ENCODE peak calls at places on chromosomes 6 and 20, in nine cellular contexts. Q is foreskin fibroblast, Y is bronchial epithelial cell, N is tibial artery, A is ovary, U is IMR-90, P is GM23338, R is fibroblast of lung, E is HFF-Myc. Z is an unnamed sample.

GRCh38 chr6:1679691-1680068 is 70.0 kb downstream of the FOXC1 start:
- DNase-seq in R (peak), U (no peak), N (no peak), A (no peak), Y (no peak), E (no peak), P (no peak), Q (no peak), Z (no peak)

GRCh38 chr20:52179331-52180166 is 12.0 kb downstream of the ZFP64 start:
- DNase-seq in P (no peak), R (no peak), Y (no peak), A (no peak), E (no peak), U (no peak), Q (no peak), N (no peak), Z (no peak)

GRCh38 chr20:61127311-61128044 is 124.6 kb upstream of the CDH4 start:
- DNase-seq in N (no peak), A (no peak), Y (peak), E (peak), U (peak), Q (peak), P (no peak), R (peak), Z (no peak)

GRCh38 chr6:123352705-123353104 is 284.0 kb downstream of the TRDN start:
- DNase-seq in Q (no peak), P (no peak), E (no peak), Y (no peak), A (no peak), N (no peak), U (no peak), R (no peak), Z (no peak)

GRCh38 chr6:166989427-166990034 is 9.7 kb upstream of the CEP43 start:
- DNase-seq in A (no peak), N (no peak), U (peak), P (peak), E (no peak), Q (peak), Y (peak), R (peak), Z (no peak)

GRCh38 chr6:29943053-29943966 is 978 bp downstream of the HLA-A start:
- DNase-seq in U (no peak), E (no peak), Y (peak), P (peak), N (no peak), R (no peak), A (peak), Q (peak), Z (no peak)

GRCh38 chr6:11648436-11648775 is 110.9 kb downstream of the TMEM170B start:
- DNase-seq in N (no peak), Q (no peak), A (no peak), U (no peak), P (no peak), Y (no peak), E (no peak), R (no peak), Z (no peak)

GRCh38 chr20:363319-364078 is 16.6 kb downstream of the NRSN2 start:
- DNase-seq in R (no peak), E (no peak), Q (peak), P (no peak), N (no peak), A (no peak), U (peak), Y (peak), Z (no peak)

GRCh38 chr6:121093928-121094327 is 240.4 kb downstream of the TBC1D32 start:
- DNase-seq in P (no peak), Q (peak), N (no peak), Y (peak), E (no peak), U (peak), A (no peak), R (peak), Z (no peak)

GRCh38 chr6:147774856-147775255 is 266.4 kb downstream of the SAMD5 start:
- DNase-seq in Q (no peak), P (peak), E (no peak), R (no peak), A (no peak), N (no peak), U (no peak), Y (no peak), Z (no peak)

GRCh38 chr20:50516180-50516934 is 6.2 kb downstream of the PTPN1 start:
- DNase-seq in R (no peak), A (no peak), Q (no peak), U (no peak), Y (no peak), P (no peak), N (no peak), E (no peak), Z (no peak)

GRCh38 chr20:38833857-38834164 is 28.3 kb downstream of the PPP1R16B start:
- DNase-seq in R (no peak), P (no peak), A (no peak), U (no peak), N (no peak), Y (no peak), Q (no peak), E (no peak), Z (no peak)

GRCh38 chr20:8228315-8228714 is 96.2 kb downstream of the PLCB1 start:
- DNase-seq in N (no peak), U (no peak), A (no peak), E (no peak), P (no peak), Q (no peak), R (no peak), Y (no peak), Z (no peak)

GRCh38 chr20:4371623-4372246 is 350.0 kb upstream of the PRND start:
- DNase-seq in Q (no peak), P (no peak), A (no peak), U (no peak), Y (no peak), E (no peak), N (no peak), R (no peak), Z (no peak)

GRCh38 chr6:129645371-129646139 is 64.4 kb downstream of the ARHGAP18 start:
- DNase-seq in Y (peak), U (no peak), E (no peak), P (no peak), A (no peak), R (peak), N (no peak), Q (peak), Z (no peak)

GRCh38 chr20:37379967-37380828 is 34.3 kb downstream of the SRC start:
- DNase-seq in E (no peak), N (no peak), R (peak), A (peak), Q (peak), Y (peak), U (peak), P (no peak), Z (no peak)

GRCh38 chr6:96775727-96776400 is 61.4 kb downstream of the GPR63 start:
- DNase-seq in N (no peak), Y (no peak), R (no peak), U (no peak), A (no peak), E (no peak), Q (no peak), P (no peak), Z (no peak)

GRCh38 chr20:23419995-23420901 is 1.0 kb downstream of the NAPB start:
- DNase-seq in A (peak), Y (peak), N (peak), U (peak), Q (peak), P (peak), R (peak), E (no peak), Z (peak)

GRCh38 chr20:35698298-35699126 is 640 bp downstream of the NFS1 start:
- DNase-seq in Q (peak), E (no peak), N (no peak), R (peak), U (no peak), A (no peak), P (peak), Y (no peak), Z (no peak)

GRCh38 chr20:25481918-25482253 is 74.4 kb downstream of the GINS1 start:
- DNase-seq in E (no peak), A (no peak), P (no peak), Y (no peak), U (no peak), Q (no peak), R (no peak), N (no peak), Z (no peak)

GRCh38 chr6:44645276-44645675 is 257.8 kb downstream of the CDC5L start:
- DNase-seq in A (no peak), P (peak), Y (no peak), R (no peak), E (no peak), Q (no peak), U (no peak), N (no peak), Z (no peak)

GRCh38 chr20:22382742-22383141 is 201.6 kb downstream of the FOXA2 start:
- DNase-seq in Q (no peak), P (no peak), N (no peak), Y (peak), U (no peak), R (no peak), E (no peak), A (no peak), Z (no peak)

GRCh38 chr20:53738945-53739798 is 145.5 kb upstream of the ZNF217 start:
- DNase-seq in Q (no peak), Y (peak), E (no peak), U (no peak), R (peak), N (no peak), P (no peak), A (no peak), Z (no peak)

GRCh38 chr20:1807394-1807793 is 87.8 kb upstream of the SIRPA start:
- DNase-seq in Y (no peak), E (no peak), Q (no peak), P (no peak), A (no peak), R (no peak), N (no peak), U (no peak), Z (no peak)

GRCh38 chr6:30707281-30707850 is 9.7 kb downstream of the MDC1 start:
- DNase-seq in U (no peak), Q (no peak), E (no peak), Y (peak), N (no peak), R (no peak), P (no peak), A (no peak), Z (no peak)

GRCh38 chr6:11054722-11055121 is 10.6 kb upstream of the ELOVL2 start:
- DNase-seq in A (no peak), U (peak), Q (no peak), Y (no peak), E (no peak), P (no peak), N (no peak), R (peak), Z (no peak)

GRCh38 chr6:109628158-109629000 is 62.6 kb downstream of the AK9 start:
- DNase-seq in R (no peak), E (no peak), Q (no peak), P (no peak), U (no peak), A (no peak), N (no peak), Y (no peak), Z (no peak)

GRCh38 chr20:32017711-32018251 is 7.5 kb downstream of the CCM2L start:
- DNase-seq in N (no peak), E (no peak), Y (peak), Q (no peak), U (no peak), R (no peak), P (peak), A (no peak), Z (no peak)

GRCh38 chr6:30615958-30616810 is 859 bp downstream of the PPP1R10 start:
- DNase-seq in N (no peak), U (no peak), Y (no peak), P (peak), R (peak), E (no peak), Q (no peak), A (no peak), Z (no peak)

GRCh38 chr20:63942250-63943006 is 13.8 kb downstream of the UCKL1 start:
- DNase-seq in P (peak), N (peak), R (peak), E (no peak), A (no peak), Q (peak), U (peak), Y (peak), Z (peak)

GRCh38 chr6:133184798-133185380 is 56.3 kb upstream of the EYA4 start:
- DNase-seq in A (no peak), Y (peak), Q (peak), E (no peak), U (peak), P (peak), N (no peak), R (peak), Z (no peak)

GRCh38 chr6:111759836-111760785 is 113.1 kb downstream of the FYN start:
- DNase-seq in U (peak), E (no peak), N (no peak), P (peak), Y (peak), A (no peak), Q (peak), R (peak), Z (no peak)

GRCh38 chr6:124798942-124799496 is 163.2 kb upstream of the RNF217 start:
- DNase-seq in P (no peak), U (no peak), A (no peak), Y (no peak), N (no peak), R (no peak), Q (peak), E (no peak), Z (no peak)

GRCh38 chr6:125307964-125308615 is 6.3 kb upstream of the HDDC2 start:
- DNase-seq in P (no peak), A (no peak), N (no peak), Y (no peak), U (no peak), E (no peak), R (no peak), Q (no peak), Z (no peak)

GRCh38 chr6:131037194-131037897 is 25.7 kb downstream of the EPB41L2 start:
- DNase-seq in E (no peak), Y (no peak), A (no peak), R (no peak), U (no peak), Q (no peak), N (no peak), P (no peak), Z (no peak)

GRCh38 chr6:131038612-131039344 is 24.3 kb downstream of the EPB41L2 start:
- DNase-seq in R (peak), U (peak), E (no peak), Q (peak), A (no peak), Y (no peak), N (no peak), P (no peak), Z (no peak)

GRCh38 chr6:131036616-131037015 is 26.4 kb downstream of the EPB41L2 start:
- DNase-seq in P (no peak), E (no peak), A (no peak), U (no peak), N (no peak), R (no peak), Y (no peak), Q (no peak), Z (no peak)

GRCh38 chr6:131041814-131042213 is 21.2 kb downstream of the EPB41L2 start:
- DNase-seq in U (peak), P (no peak), A (no peak), Q (peak), N (no peak), Y (no peak), E (no peak), R (peak), Z (no peak)

GRCh38 chr6:131039345-131039680 is 23.7 kb downstream of the EPB41L2 start:
- DNase-seq in Q (no peak), P (no peak), N (no peak), E (no peak), A (no peak), Y (no peak), U (no peak), R (no peak), Z (no peak)
- H3K4me3 ChIP-seq in Q (no peak), P (no peak), N (no peak), E (no peak), A (no peak), Y (no peak), U (peak), R (no peak), Z (no peak)

DNA sequence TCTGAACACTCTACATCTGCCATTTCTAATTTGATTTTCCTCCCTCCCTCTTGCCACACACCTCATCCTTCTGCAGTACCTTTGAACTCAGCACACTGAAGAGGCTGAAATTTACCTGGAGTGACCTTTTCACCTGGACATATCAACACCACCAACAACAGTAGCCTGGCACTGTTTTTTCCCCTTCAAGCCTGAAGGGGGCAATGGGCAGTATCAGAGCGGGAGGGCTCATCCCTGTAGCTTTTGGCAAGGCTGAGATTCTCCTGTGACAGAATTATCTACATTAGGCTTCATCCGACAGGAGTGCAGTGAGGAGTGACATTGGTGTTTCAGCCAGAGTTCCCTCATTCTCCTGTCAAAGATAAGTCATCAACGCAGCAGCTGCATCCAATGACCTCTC is 312.8 kb upstream of the SPTLC3 start:
- DNase-seq in P (peak), U (no peak), A (no peak), N (no peak), E (no peak), Y (no peak), Q (no peak), R (no peak), Z (no peak)
- TF ChIP-seq CTCF in P (peak), U (no peak), A (no peak), N (no peak), E (no peak), Y (no peak), Q (no peak), R (no peak), Z (no peak)

GRCh38 chr6:7468382-7469081 is 72.9 kb upstream of the DSP start:
- DNase-seq in Q (peak), N (no peak), R (peak), A (peak), U (peak), P (no peak), Y (peak), E (no peak), Z (peak)
- H3K4me3 ChIP-seq in Q (peak), N (peak), R (peak), A (peak), U (peak), P (no peak), Y (no peak), E (no peak), Z (peak)

GRCh38 chr6:144778773-144779531 is 493.8 kb downstream of the UTRN start:
- DNase-seq in U (no peak), P (peak), E (no peak), A (no peak), Y (peak), Q (no peak), N (no peak), R (no peak), Z (no peak)
- TF ChIP-seq CTCF in U (no peak), P (peak), E (no peak), A (no peak), Y (no peak), Q (peak), N (no peak), R (peak), Z (peak)

DNA sequence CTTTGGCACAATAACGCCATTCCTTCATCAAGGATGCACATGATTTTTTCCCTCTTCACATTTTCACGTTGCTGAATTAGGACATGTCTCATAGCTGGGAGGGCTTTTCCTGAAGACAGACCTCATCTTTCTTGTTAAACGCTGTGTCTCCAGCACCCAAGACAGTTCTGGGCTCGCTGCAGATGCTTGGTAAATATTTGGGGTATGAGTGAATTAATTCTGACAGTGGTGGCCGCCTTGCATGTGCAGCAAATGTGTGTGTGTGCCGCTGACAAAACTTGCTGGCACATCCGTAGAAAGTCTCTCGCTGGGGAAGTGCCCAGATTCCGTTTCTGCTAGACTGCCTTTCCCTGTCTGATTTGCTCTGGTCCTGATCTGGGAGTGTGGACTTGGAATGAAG is 48.1 kb upstream of the ZNFX1 start:
- DNase-seq in A (no peak), E (no peak), U (peak), P (no peak), Y (no peak), Q (peak), N (no peak), R (peak), Z (no peak)
- H3K4me3 ChIP-seq in A (no peak), E (no peak), U (no peak), P (no peak), Y (no peak), Q (no peak), N (no peak), R (no peak), Z (no peak)

GRCh38 chr6:140977425-140977824 is 1155.3 kb upstream of the GJE1 start:
- DNase-seq in A (no peak), P (no peak), Q (peak), E (no peak), R (no peak), N (no peak), U (peak), Y (no peak), Z (no peak)

GRCh38 chr6:140979642-140980091 is 1153.1 kb upstream of the GJE1 start:
- DNase-seq in Y (peak), N (peak), U (peak), P (no peak), A (peak), E (no peak), Q (peak), R (peak), Z (no peak)

GRCh38 chr6:140985679-140986275 is 1146.9 kb upstream of the GJE1 start:
- DNase-seq in U (peak), E (no peak), N (no peak), R (no peak), A (no peak), Q (no peak), Y (no peak), P (no peak), Z (no peak)

GRCh38 chr6:140980265-140980887 is 1152.3 kb upstream of the GJE1 start:
- DNase-seq in N (no peak), A (no peak), E (no peak), U (peak), P (peak), Q (peak), Y (peak), R (peak), Z (no peak)
- TF ChIP-seq CTCF in N (no peak), A (no peak), E (no peak), U (peak), P (peak), Q (no peak), Y (no peak), R (peak), Z (no peak)

GRCh38 chr6:17962436-17963031 is 24.9 kb downstream of the KIF13A start:
- DNase-seq in A (peak), P (no peak), U (peak), E (peak), Q (peak), R (peak), Y (no peak), N (peak), Z (peak)
- H3K4me3 ChIP-seq in A (no peak), P (no peak), U (no peak), E (no peak), Q (no peak), R (peak), Y (no peak), N (no peak), Z (peak)

GRCh38 chr6:138028893-138029292 is 78.3 kb downstream of the PERP start:
- DNase-seq in Q (no peak), U (no peak), P (no peak), Y (peak), A (no peak), N (no peak), R (no peak), E (no peak), Z (no peak)
- TF ChIP-seq CTCF in Q (no peak), U (no peak), P (no peak), Y (no peak), A (no peak), N (no peak), R (no peak), E (no peak), Z (no peak)

GRCh38 chr6:33208089-33208967 is at the start of gene RING1:
- DNase-seq in Y (peak), U (peak), R (peak), N (peak), P (peak), A (peak), Q (peak), E (no peak), Z (peak)
- H3K4me3 ChIP-seq in Y (peak), U (peak), R (peak), N (peak), P (peak), A (peak), Q (peak), E (peak), Z (peak)

DNA sequence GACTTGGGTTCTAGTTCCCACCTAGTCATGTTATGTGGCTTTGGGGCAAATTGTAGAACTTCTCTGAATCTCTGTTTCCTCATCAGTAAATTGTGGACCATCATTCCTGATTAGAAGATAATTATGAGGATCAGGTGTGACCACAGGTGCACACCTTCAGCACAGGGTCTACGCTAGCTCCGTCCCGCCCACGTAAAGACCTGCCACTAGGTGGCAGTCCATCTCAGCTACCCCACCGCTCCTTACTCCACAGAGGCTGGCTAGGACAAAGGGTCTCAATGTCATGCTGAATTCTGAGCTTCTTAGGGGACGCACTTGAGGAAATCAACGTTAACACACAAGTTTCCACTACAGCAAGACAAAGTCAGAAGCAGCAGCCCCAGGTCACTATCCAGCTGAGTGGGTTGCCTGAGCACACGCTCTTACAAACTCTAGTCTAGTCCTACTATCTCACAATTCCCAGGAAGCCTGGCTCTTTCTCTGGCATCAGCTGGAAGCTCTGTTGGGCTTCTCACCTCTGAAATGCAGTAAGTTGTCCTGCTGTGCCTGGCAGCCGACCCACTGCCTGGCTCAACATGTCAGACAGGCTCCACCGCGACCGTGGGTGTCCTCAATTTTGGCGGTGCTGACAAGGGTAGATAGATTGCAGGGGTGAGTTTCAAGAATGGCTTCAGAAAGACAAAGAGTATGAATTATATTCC is 2.0 kb upstream of the PLCG1 start:
- DNase-seq in E (no peak), A (no peak), U (peak), R (no peak), Q (peak), Y (peak), P (peak), N (peak), Z (no peak)
- TF ChIP-seq CTCF in E (peak), A (peak), U (peak), R (peak), Q (peak), Y (peak), P (peak), N (peak), Z (peak)

Z was measured in left ventricle myocardium inferior.